ENCODE peak calls at places on chromosomes 5 and 9, in six cellular contexts. C is stimulated activated CD4-positive, alpha-beta T cell treated with anti-CD3 and anti-CD28 coated beads, TNF-alpha, amount 100 ng/mL, for 24 hours; V is mucosa of descending colon; X is choroid plexus epithelial cell; F is RWPE1; D is substantia nigra. Z is an unnamed sample.

GRCh38 chr9:86713970-86714369 is 233.3 kb downstream of the GAS1 start:
- DNase-seq in C (no peak), V (no peak), X (no peak), F (no peak), D (no peak), Z (no peak)

GRCh38 chr5:132435891-132436290 is 54.7 kb downstream of the IRF1 start:
- DNase-seq in C (no peak), V (peak), X (no peak), F (no peak), D (no peak), Z (no peak)

GRCh38 chr9:20786807-20787206 is 102.7 kb downstream of the FOCAD start:
- DNase-seq in C (no peak), V (no peak), X (no peak), F (no peak), D (no peak), Z (no peak)

GRCh38 chr5:90294604-90295003 is 115.0 kb downstream of the CETN3 start:
- DNase-seq in C (no peak), V (no peak), X (no peak), F (no peak), D (no peak), Z (no peak)

GRCh38 chr9:73135394-73135793 is 16.3 kb upstream of the ANXA1 start:
- DNase-seq in C (no peak), V (no peak), X (no peak), F (no peak), D (no peak), Z (no peak)

GRCh38 chr5:66436721-66437120 is 159.5 kb upstream of the MAST4 start:
- DNase-seq in C (no peak), V (no peak), X (no peak), F (peak), D (no peak), Z (no peak)

GRCh38 chr9:136023401-136024225 is 62.4 kb upstream of the UBAC1 start:
- DNase-seq in C (no peak), V (no peak), X (peak), F (no peak), D (no peak), Z (peak)

GRCh38 chr5:159642379-159642778 is 273.9 kb upstream of the ADRA1B start:
- DNase-seq in C (no peak), V (no peak), X (no peak), F (no peak), D (no peak), Z (no peak)

GRCh38 chr5:43039468-43040286 is 442 bp downstream of the ANXA2R start:
- DNase-seq in C (peak), V (peak), X (peak), F (no peak), D (no peak), Z (no peak)

GRCh38 chr5:122195784-122196394 is 66.5 kb downstream of the ZNF474 start:
- DNase-seq in C (no peak), V (no peak), X (peak), F (peak), D (no peak), Z (no peak)

GRCh38 chr5:104611419-104611818 is 1048.8 kb upstream of the NUDT12 start:
- DNase-seq in C (no peak), V (no peak), X (no peak), F (no peak), D (no peak), Z (no peak)

GRCh38 chr5:116543501-116543900 is 31.1 kb downstream of the SEMA6A start:
- DNase-seq in C (no peak), V (no peak), X (peak), F (no peak), D (no peak), Z (no peak)

GRCh38 chr5:16812911-16813310 is 123.2 kb downstream of the MYO10 start:
- DNase-seq in C (no peak), V (no peak), X (peak), F (peak), D (no peak), Z (no peak)

GRCh38 chr9:79623799-79624721 is 52.3 kb downstream of the TLE4 start:
- DNase-seq in C (peak), V (peak), X (peak), F (peak), D (no peak), Z (no peak)

GRCh38 chr9:90903731-90904422 is 102.3 kb downstream of the SYK start:
- DNase-seq in C (no peak), V (no peak), X (no peak), F (no peak), D (no peak), Z (no peak)

Z was measured in dorsolateral prefrontal cortex.